ENCODE peak calls at places on chromosome 7, in five cellular contexts. B is astrocyte of the spinal cord, V is fibroblast of lung, D is lower lobe of right lung, G is GM23338. M is an unnamed sample.

GRCh38 chr7:15007507-15007906 is 105.0 kb upstream of the DGKB start:
- DNase-seq in V (no peak), G (peak), B (no peak), D (no peak), M (peak)

GRCh38 chr7:11579141-11579540 is 252.9 kb downstream of the THSD7A start:
- DNase-seq in D (no peak), B (no peak), G (no peak), V (no peak), M (peak)

GRCh38 chr7:145957160-145957890 is 159.3 kb upstream of the CNTNAP2 start:
- DNase-seq in V (no peak), G (no peak), D (no peak), B (peak), M (peak)

GRCh38 chr7:81692146-81692905 is 77.5 kb downstream of the HGF start:
- DNase-seq in G (no peak), D (no peak), V (peak), B (peak), M (peak)

GRCh38 chr7:111730476-111731300 is 168.4 kb upstream of the IMMP2L start:
- DNase-seq in G (peak), B (no peak), V (peak), D (no peak), M (peak)

GRCh38 chr7:116797611-116798010 is 64.8 kb upstream of the CAPZA2 start:
- DNase-seq in G (no peak), B (peak), V (peak), D (no peak), M (peak)

GRCh38 chr7:7962851-7963250 is 5.7 kb upstream of the GLCCI1 start:
- DNase-seq in D (no peak), G (no peak), V (peak), B (no peak), M (no peak)

GRCh38 chr7:151069841-151070572 is 10.6 kb downstream of the FASTK start:
- DNase-seq in G (no peak), B (no peak), D (no peak), V (no peak), M (no peak)

GRCh38 chr7:22346383-22347107 is 10.4 kb downstream of the RAPGEF5 start:
- DNase-seq in V (no peak), D (no peak), B (no peak), G (no peak), M (no peak)

GRCh38 chr7:6409091-6409490 is 38.7 kb downstream of the DAGLB start:
- DNase-seq in G (no peak), B (no peak), D (no peak), V (no peak), M (no peak)

GRCh38 chr7:140586517-140586916 is 54.1 kb downstream of the DENND2A start:
- DNase-seq in B (no peak), D (no peak), V (no peak), G (no peak), M (no peak)

GRCh38 chr7:76065016-76065612 is 17.2 kb downstream of the MDH2 start:
- DNase-seq in D (no peak), V (no peak), G (no peak), B (no peak), M (no peak)

GRCh38 chr7:39421251-39421650 is 145.0 kb upstream of the YAE1 start:
- DNase-seq in G (no peak), B (no peak), D (no peak), V (no peak), M (no peak)

GRCh38 chr7:30785786-30786185 is 14.6 kb downstream of the MINDY4 start:
- DNase-seq in B (no peak), G (no peak), V (no peak), D (no peak), M (no peak)

GRCh38 chr7:14999331-14999730 is 96.8 kb upstream of the DGKB start:
- DNase-seq in V (no peak), G (no peak), D (no peak), B (no peak), M (no peak)

GRCh38 chr7:150369740-150370501 is 1.3 kb downstream of the REPIN1 start:
- DNase-seq in V (no peak), G (no peak), D (no peak), B (no peak), M (no peak)

GRCh38 chr7:26101471-26102151 is 50.4 kb upstream of the NFE2L3 start:
- DNase-seq in G (peak), D (no peak), V (no peak), B (no peak), M (no peak)

GRCh38 chr7:42552227-42552626 is 315.2 kb upstream of the GLI3 start:
- DNase-seq in G (no peak), B (no peak), V (no peak), D (no peak), M (no peak)

GRCh38 chr7:148972360-148972759 is 55.9 kb downstream of the PDIA4 start:
- DNase-seq in D (no peak), V (no peak), G (no peak), B (no peak), M (no peak)

GRCh38 chr7:24401628-24402593 is 117.9 kb downstream of the NPY start:
- DNase-seq in D (no peak), V (peak), B (peak), G (no peak), M (peak)

GRCh38 chr7:120554960-120555571 is 282.1 kb downstream of the KCND2 start:
- DNase-seq in B (peak), D (no peak), G (peak), V (peak), M (peak)

GRCh38 chr7:129970816-129971215 is 18.1 kb upstream of the UBE2H start:
- DNase-seq in V (no peak), G (no peak), D (no peak), B (no peak), M (no peak)

GRCh38 chr7:136870799-136871487 is 2.5 kb downstream of the CHRM2 start:
- DNase-seq in G (peak), V (peak), D (no peak), B (peak), M (no peak)

GRCh38 chr7:132755538-132756481 is 179.5 kb upstream of the PLXNA4 start:
- DNase-seq in G (no peak), B (peak), V (peak), D (no peak), M (no peak)

GRCh38 chr7:157568785-157569584 is 232.2 kb downstream of the DNAJB6 start:
- DNase-seq in B (peak), V (peak), G (peak), D (peak), M (peak)

GRCh38 chr7:24836084-24836483 is 78.8 kb upstream of the GSDME start:
- DNase-seq in G (no peak), D (no peak), V (no peak), B (no peak), M (no peak)

GRCh38 chr7:33982425-33982786 is 77.1 kb downstream of the BMPER start:
- DNase-seq in V (peak), D (no peak), B (peak), G (peak), M (peak)

GRCh38 chr7:55021951-55022617 is 3.3 kb downstream of the EGFR start:
- DNase-seq in V (peak), D (no peak), B (peak), G (no peak), M (no peak)

GRCh38 chr7:2478800-2479199 is 2.6 kb upstream of the GRIFIN start:
- DNase-seq in V (no peak), B (no peak), G (no peak), D (no peak), M (no peak)

GRCh38 chr7:66720571-66720970 is 20.0 kb upstream of the RABGEF1 start:
- DNase-seq in B (no peak), V (no peak), G (no peak), D (no peak), M (no peak)

GRCh38 chr7:70032673-70033072 is 434.4 kb downstream of the AUTS2 start:
- DNase-seq in B (no peak), V (no peak), G (no peak), D (no peak), M (no peak)

GRCh38 chr7:36490335-36490940 is 100.8 kb downstream of the ANLN start:
- DNase-seq in G (no peak), D (no peak), B (peak), V (peak), M (no peak)

GRCh38 chr7:36486336-36486735 is 96.7 kb downstream of the ANLN start:
- DNase-seq in V (no peak), B (no peak), G (no peak), D (no peak), M (no peak)

GRCh38 chr7:36484265-36484664 is 94.6 kb downstream of the ANLN start:
- DNase-seq in B (no peak), V (no peak), D (no peak), G (no peak), M (no peak)

DNA sequence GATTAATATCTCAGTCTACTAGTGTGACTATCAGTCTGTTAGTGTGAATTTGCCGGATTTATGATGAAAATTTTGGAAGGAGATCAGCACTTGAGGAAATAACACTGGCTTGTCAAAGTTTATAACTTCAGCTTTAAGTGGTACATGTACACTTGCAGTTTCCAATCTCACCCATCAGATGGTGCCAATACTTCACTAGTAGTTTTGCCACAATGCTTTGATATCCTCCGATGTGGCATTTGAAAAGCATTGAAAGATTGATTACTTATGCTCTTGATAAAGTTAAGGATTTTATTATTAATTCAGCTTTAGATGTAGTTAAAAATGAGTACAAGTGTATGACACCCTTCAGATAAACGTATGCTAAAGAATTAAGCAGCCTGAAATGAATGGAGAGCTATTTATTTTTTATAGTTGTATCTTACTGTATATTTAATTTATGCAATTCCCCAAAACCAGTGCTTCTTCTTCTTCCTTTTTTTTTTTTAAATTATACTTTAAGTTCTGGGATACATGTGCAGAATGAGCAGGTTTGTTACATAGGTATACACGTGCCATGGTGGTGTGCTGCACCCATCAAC is 98.2 kb downstream of the ANLN start:
- DNase-seq in B (peak), G (peak), D (no peak), V (peak), M (peak)
- TF ChIP-seq CTCF in B (peak), G (peak), D (peak), V (peak), M (peak)

DNA sequence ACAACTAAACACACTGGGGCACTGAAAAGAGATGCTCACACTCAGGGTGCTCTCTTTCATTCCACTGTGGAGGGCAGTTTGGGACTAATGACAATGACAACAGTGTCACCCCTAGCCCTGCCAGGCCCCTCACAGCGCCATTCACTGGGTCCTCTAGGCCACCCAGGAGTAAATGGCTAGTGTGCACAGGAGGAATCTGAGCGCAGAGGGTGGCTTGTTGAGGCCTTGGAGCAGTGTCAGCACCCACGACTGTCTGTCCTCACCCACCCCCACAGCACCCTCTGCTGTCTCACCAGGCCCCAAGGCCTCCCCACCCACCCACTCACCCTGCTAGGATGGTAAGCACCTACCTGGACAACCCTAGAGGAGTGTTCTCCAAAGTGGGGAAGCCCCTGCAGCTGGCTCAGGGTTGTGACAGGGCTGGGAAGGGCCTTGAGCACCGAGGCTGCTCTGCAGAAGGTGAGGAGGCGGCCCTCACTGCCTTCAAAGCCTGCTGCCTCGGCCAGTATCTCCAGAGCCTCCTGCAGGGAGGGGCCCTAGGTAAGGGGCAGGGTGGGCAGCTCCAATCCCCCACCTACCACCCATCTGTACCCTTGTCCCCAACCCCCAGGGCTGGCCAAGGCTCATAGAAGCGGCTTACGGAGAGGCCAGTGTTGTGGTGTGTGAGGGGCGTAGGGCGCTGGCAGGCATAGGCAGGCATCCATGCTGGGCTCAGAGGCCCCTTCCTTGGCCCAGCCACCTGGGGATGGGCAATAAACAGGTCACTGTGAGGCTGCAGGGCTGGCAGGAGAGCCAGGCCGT is 2.9 kb downstream of the POLM start:
- DNase-seq in G (no peak), B (no peak), D (peak), V (no peak), M (no peak)
- H3K4me3 ChIP-seq in G (no peak), B (no peak), D (no peak), V (no peak), M (no peak)

DNA sequence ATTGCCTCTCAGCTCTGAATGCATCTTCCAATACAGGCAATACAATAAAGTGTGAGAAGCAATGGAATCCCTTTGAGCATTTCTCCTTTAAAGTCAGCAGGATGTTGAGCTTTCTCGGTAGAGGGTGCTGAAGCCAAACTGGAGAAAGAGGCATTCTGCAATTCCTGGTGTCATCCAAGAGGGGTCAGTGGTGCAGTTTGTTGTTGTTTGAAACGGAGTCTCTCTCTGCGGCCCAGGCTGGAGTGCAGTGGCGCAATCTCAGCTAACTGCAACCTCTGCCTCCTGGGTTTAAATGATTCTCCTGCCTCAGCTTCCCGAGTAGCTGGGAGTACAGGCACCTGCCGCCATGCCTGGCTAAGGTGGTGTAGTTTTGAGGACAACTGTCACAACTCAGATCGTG is 486.5 kb downstream of the CALN1 start:
- DNase-seq in V (no peak), B (no peak), G (peak), D (no peak), M (no peak)
- TF ChIP-seq CTCF in V (no peak), B (no peak), G (peak), D (no peak), M (no peak)

GRCh38 chr7:100431286-100431735 is 1.7 kb downstream of the MEPCE start:
- DNase-seq in B (no peak), G (no peak), V (no peak), D (peak), M (no peak)
- H3K4me3 ChIP-seq in B (no peak), G (peak), V (peak), D (no peak), M (peak)

DNA sequence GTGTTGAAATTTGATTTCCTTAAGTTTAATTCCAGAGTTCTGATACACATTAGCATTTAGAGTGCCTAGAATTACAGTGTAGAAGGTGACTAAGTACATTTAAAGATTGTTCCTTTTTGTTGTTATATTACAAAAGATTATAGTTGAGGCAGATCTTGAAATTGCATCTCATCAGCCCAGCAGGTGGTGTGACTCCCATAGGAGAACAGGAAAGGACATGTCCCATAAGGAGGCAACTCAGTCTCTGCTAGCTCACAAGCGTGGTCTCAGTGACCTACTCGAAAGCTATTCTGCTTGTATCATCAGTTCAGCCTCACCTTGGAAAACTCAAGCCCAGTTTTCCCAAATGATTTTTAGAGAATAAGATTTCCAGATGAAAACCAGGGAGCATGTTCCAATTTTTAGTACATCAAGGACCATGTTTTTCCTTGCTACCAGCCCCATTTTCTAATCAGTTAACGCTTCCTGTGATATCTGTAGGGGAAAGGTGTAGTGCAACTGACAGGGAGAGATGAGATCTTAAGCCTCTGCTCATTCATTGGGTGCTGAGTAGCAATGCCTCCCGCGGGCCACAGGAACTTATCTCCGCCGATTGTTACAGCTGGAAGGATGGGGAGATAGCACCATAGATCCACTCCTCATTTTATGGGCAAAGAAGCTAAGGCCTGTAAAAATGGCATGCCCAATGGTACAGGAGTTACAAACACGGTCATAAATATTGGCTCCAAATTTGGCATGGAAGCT is 1.1 kb upstream of the GNAI1 start:
- DNase-seq in G (peak), B (no peak), V (peak), D (no peak), M (peak)
- TF ChIP-seq CTCF in G (no peak), B (no peak), V (no peak), D (no peak), M (peak)

GRCh38 chr7:105389889-105390288 is 1.2 kb upstream of the SRPK2 start:
- DNase-seq in G (no peak), D (no peak), V (no peak), B (no peak), M (no peak)
- H3K4me3 ChIP-seq in G (no peak), D (no peak), V (no peak), B (no peak), M (no peak)